ENCODE peak calls at places on chromosomes 12 and 14, in four cellular contexts. M is thyroid gland, W is aorta, K is RWPE1. C is an unnamed sample.

GRCh38 chr12:57549909-57550627 is at the start of gene KIF5A:
- DNase-seq in M (peak), W (peak), K (peak), C (no peak)

GRCh38 chr12:106769078-106769477 is 5.4 kb upstream of the RIC8B start:
- DNase-seq in W (no peak), M (no peak), K (no peak), C (no peak)

GRCh38 chr14:99522457-99522891 is 41.3 kb downstream of the CCNK start:
- DNase-seq in K (no peak), W (no peak), M (peak), C (no peak)

GRCh38 chr12:110785240-110785639 is 42.5 kb upstream of the PPP1CC start:
- DNase-seq in W (no peak), K (no peak), M (no peak), C (no peak)

GRCh38 chr12:123912415-123913385 is 59.9 kb downstream of the CCDC92 start:
- DNase-seq in W (no peak), K (no peak), M (no peak), C (no peak)

GRCh38 chr12:11797317-11797913 is 147.9 kb downstream of the ETV6 start:
- DNase-seq in M (no peak), K (no peak), W (no peak), C (no peak)

GRCh38 chr12:43957732-43958131 is 121.9 kb downstream of the TMEM117 start:
- DNase-seq in W (no peak), M (peak), K (peak), C (no peak)

GRCh38 chr14:49314756-49315155 is 271.4 kb downstream of the RPS29 start:
- DNase-seq in M (no peak), K (no peak), W (no peak), C (no peak)

GRCh38 chr12:15590180-15590826 is 198.9 kb downstream of the EPS8 start:
- DNase-seq in K (peak), W (no peak), M (peak), C (no peak)

GRCh38 chr14:105240811-105241576 is 7.3 kb upstream of the BTBD6 start:
- DNase-seq in K (no peak), M (no peak), W (no peak), C (no peak)

GRCh38 chr14:105305350-105305749 is 4.5 kb upstream of the BRF1 start:
- DNase-seq in W (no peak), K (no peak), M (no peak), C (no peak)

GRCh38 chr14:83470959-83471358 is 1937.3 kb upstream of the SEL1L start:
- DNase-seq in M (no peak), K (no peak), W (no peak), C (no peak)

GRCh38 chr12:25997401-25997973 is 39.0 kb downstream of the RASSF8 start:
- DNase-seq in M (no peak), K (peak), W (no peak), C (no peak)

GRCh38 chr14:91321131-91321530 is 76.6 kb upstream of the GPR68 start:
- DNase-seq in W (no peak), K (no peak), M (no peak), C (no peak)

GRCh38 chr12:19810213-19810612 is 370.9 kb downstream of the AEBP2 start:
- DNase-seq in M (no peak), K (no peak), W (no peak), C (no peak)

GRCh38 chr12:52524241-52524897 is 4.2 kb upstream of the KRT5 start:
- DNase-seq in M (no peak), W (no peak), K (peak), C (peak)

GRCh38 chr14:51182166-51182565 is 57.9 kb upstream of the TMX1 start:
- DNase-seq in M (no peak), W (no peak), K (peak), C (no peak)

GRCh38 chr14:68556253-68556652 is 236.6 kb downstream of the ZFP36L1 start:
- DNase-seq in M (no peak), K (no peak), W (no peak), C (no peak)

GRCh38 chr14:92625213-92625612 is 111.6 kb downstream of the RIN3 start:
- DNase-seq in M (no peak), K (peak), W (no peak), C (no peak)

GRCh38 chr14:72291908-72292688 is 359.9 kb downstream of the RGS6 start:
- DNase-seq in K (peak), W (no peak), M (peak), C (no peak)

GRCh38 chr12:109291531-109292341 is 17.3 kb downstream of the FOXN4 start:
- DNase-seq in K (no peak), M (peak), W (peak), C (peak)

GRCh38 chr12:132610051-132610759 is at the start of gene LRCOL1:
- DNase-seq in W (peak), M (peak), K (no peak), C (no peak)

GRCh38 chr12:123973552-123974341 is 732 bp downstream of the ZNF664 start:
- DNase-seq in W (peak), M (peak), K (no peak), C (peak)

GRCh38 chr14:75689012-75689411 is 28.0 kb downstream of the TTLL5 start:
- DNase-seq in M (no peak), W (no peak), K (no peak), C (peak)

GRCh38 chr12:93192878-93193277 is 184.8 kb upstream of the NUDT4 start:
- DNase-seq in K (no peak), M (no peak), W (no peak), C (no peak)

GRCh38 chr12:11697670-11698387 is 48.4 kb downstream of the ETV6 start:
- DNase-seq in M (no peak), W (no peak), K (peak), C (peak)

GRCh38 chr14:78010688-78011087 is 159.5 kb upstream of the NRXN3 start:
- DNase-seq in M (peak), W (no peak), K (peak), C (no peak)

GRCh38 chr12:53078425-53079225 is 565 bp downstream of the SPRYD3 start:
- DNase-seq in K (no peak), W (peak), M (peak), C (no peak)

GRCh38 chr12:64814432-64814831 is 10.0 kb upstream of the TBC1D30 start:
- DNase-seq in K (no peak), M (peak), W (no peak), C (no peak)

GRCh38 chr14:79989990-79990389 is 221.3 kb downstream of the DIO2 start:
- DNase-seq in K (no peak), W (no peak), M (no peak), C (no peak)

GRCh38 chr12:32647275-32647674 is 31.8 kb upstream of the DNM1L start:
- DNase-seq in K (no peak), W (no peak), M (no peak), C (no peak)

GRCh38 chr14:99230271-99231141 is 41.5 kb downstream of the BCL11B start:
- DNase-seq in W (no peak), K (no peak), M (peak), C (peak)

GRCh38 chr12:32418903-32419519 is 19.7 kb downstream of the FGD4 start:
- DNase-seq in M (no peak), K (no peak), W (no peak), C (no peak)

GRCh38 chr12:130162267-130162666 is at the start of gene FZD10:
- DNase-seq in M (peak), K (peak), W (peak), C (peak)

GRCh38 chr12:50032516-50033316 is 7.4 kb upstream of the RACGAP1 start:
- DNase-seq in W (peak), M (no peak), K (no peak), C (peak)

GRCh38 chr14:74085047-74085637 is 386 bp downstream of the LIN52 start:
- DNase-seq in K (peak), M (no peak), W (no peak), C (no peak)

GRCh38 chr12:105057174-105057573 is 27.1 kb downstream of the ALDH1L2 start:
- DNase-seq in M (no peak), K (no peak), W (no peak), C (no peak)

GRCh38 chr12:8065991-8066594 is at the start of gene C3AR1:
- DNase-seq in K (no peak), M (no peak), W (no peak), C (no peak)

GRCh38 chr12:61414470-61414869 is 845.7 kb upstream of the USP15 start:
- DNase-seq in W (no peak), K (no peak), M (no peak), C (no peak)

DNA sequence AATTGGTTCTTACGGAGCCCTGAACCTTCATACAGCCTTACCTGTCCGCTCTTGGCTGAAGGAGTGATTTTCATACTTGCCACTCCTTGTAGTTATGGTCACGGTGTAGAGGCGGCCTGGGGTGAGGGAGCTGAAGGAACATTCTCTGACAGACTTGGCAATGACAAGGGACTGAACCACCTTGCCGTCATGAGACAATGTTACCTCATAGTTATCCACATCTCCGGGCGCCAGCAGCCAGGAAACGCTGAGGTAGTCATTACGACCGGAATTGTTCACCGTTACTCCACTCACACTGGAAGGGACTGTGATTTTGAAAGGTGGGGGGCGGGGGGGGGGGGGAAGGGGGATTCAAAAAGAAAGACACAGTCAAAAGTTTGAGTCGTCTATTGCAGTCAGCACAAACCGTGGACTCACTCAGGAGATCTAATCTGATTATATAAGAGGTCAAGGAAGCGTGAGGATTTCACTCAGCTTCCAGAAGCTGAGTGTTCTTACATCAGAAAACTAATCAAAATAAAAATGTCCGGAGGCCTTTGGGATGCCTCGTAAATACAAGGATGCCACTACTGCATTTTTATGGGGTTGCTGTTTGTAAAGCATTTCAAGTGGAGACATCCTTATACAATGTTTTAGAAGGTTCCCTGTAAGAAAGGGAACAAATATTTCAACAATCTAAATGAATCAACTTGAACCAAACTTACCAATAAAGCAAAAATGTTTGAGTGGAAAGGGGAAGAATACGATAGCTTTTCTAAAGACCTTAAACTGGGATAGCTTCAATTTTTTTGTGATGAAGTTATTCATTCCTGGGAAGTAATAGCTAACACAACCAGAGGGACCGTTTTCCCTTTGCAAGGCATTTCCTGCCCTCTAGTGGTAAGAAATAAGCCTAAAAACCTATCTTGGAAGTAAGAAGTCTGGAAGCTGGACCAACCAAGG is 60.6 kb downstream of the PTPRB start:
- DNase-seq in M (no peak), K (peak), W (no peak), C (no peak)
- H3K27ac ChIP-seq in M (no peak), K (no peak), W (no peak), C (no peak)

DNA sequence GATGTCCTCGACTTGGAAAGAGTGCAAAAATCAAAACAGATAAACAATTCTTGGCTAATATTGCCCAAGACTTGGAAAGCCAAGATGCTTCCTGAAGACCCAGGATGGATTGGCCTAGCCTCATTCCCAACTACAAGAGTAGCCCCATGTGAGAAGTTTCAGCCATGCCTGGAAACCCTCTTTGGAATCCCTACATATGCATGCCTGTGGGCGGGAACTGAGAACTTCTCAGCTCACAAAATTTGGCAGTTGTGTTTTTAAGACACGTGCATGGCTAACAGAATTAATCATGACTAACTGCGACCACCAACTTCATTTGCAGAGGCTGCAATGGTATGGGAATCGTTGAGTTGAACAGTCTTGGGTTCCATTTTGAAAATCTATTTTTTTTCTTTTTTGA is 283.2 kb upstream of the TBX3 start:
- DNase-seq in K (no peak), M (no peak), W (no peak), C (no peak)
- H3K27ac ChIP-seq in K (no peak), M (no peak), W (no peak), C (no peak)

DNA sequence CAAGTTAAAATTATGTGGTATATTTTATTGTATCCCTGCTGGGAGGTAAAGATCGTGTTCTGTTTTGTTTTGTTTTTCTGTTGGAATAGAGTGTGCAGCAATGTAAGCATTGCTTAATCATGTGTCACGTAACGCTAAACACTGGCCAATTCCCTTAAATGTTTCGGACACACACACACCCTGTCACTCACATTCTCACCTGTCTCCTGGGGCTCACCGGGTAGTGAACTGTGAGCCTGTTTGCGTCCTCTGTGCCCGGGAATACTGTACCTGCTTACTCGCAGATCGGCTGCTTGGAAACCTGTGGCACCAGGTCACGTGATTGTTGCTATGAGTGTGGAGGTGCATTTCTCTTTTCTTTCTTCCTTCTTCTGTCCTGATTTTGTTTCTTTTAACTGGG is 181.3 kb downstream of the ESR2 start:
- DNase-seq in K (peak), W (no peak), M (peak), C (no peak)
- H3K27ac ChIP-seq in K (peak), W (peak), M (peak), C (peak)

GRCh38 chr14:23066368-23066767 is 9.0 kb upstream of the CDH24 start:
- DNase-seq in K (no peak), W (no peak), M (no peak), C (peak)
- H3K27ac ChIP-seq in K (peak), W (no peak), M (no peak), C (no peak)

GRCh38 chr12:115998119-115998633 is 279.3 kb downstream of the MED13L start:
- DNase-seq in M (no peak), K (peak), W (no peak), C (no peak)
- H3K27ac ChIP-seq in M (peak), K (no peak), W (no peak), C (peak)

DNA sequence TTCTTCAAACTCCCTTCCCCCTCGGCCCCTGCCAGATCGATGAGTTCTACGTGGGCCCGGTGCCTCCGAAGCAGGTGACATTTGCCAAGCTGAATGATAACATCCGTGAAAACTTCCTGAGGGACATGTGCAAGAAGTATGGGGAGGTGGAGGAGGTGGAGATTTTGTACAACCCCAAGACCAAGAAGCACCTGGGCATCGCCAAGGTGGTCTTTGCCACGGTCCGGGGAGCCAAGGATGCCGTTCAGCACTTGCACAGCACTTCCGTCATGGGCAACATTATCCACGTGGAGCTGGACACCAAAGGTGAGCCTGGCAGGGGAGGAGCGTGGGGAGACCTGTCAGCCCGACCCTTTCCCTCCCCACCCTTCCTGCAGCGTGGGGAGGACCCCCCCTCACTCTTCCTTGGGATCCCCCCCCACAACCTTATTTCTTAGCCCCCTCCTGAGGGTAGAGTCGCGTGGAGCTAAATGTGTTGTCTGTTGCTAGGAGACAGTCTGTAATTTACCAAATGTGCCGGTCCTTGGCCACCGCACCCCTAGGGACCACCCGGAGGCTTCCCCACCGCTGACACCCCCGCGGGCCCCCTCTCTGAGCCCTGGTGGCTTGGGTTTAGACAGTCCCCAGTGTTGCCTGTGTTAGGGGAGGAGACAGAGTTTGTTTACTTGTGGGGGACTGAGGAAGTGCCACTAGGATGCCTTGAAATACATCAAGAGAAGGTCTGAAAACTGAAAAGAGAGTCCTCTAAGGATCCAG is 2.2 kb downstream of the SETD1B start:
- DNase-seq in M (no peak), K (no peak), W (no peak), C (no peak)
- H3K27ac ChIP-seq in M (peak), K (peak), W (no peak), C (peak)

DNA sequence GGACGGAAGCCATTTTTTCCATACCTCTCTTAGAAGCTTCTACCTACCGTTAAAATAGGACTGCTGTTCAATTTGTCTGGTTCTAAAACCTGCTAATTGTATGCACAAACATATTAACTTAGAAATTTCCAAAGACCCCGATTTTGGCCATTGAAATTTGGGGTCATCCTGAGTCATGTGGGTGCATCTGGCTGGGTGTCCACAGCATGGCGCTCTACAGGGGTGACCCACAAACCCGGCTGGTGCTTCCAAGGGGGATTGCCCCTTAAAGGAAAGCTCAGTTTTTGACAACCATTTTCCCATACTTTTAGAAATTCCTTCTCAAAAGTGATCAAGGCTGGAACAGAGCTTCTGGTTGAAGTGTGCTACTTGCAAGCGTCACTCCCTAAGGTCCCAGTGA is 83.9 kb upstream of the EIF5 start:
- DNase-seq in W (no peak), K (no peak), M (no peak), C (no peak)
- H3K27ac ChIP-seq in W (no peak), K (no peak), M (no peak), C (no peak)